ENCODE peak calls at places on chromosomes 1 and 21, in eight cellular contexts. R is HepG2, X is fibroblast of lung, M is endothelial cell of umbilical vein, P is mammary epithelial cell, Z is GM23338, C is PC-9, H is MM.1S. N is an unnamed sample.

GRCh38 chr1:63799810-63800209 is 26.0 kb downstream of the ROR1 start:
- DNase-seq in R (no peak), X (peak), M (no peak), P (no peak), Z (no peak), C (no peak), H (no peak), N (no peak)

GRCh38 chr21:42536601-42537000 is 22.9 kb downstream of the SLC37A1 start:
- DNase-seq in R (no peak), X (no peak), M (no peak), P (no peak), Z (no peak), C (no peak), H (no peak), N (no peak)

GRCh38 chr1:27868932-27869718 is 3.2 kb upstream of the THEMIS2 start:
- DNase-seq in R (no peak), X (no peak), M (peak), P (no peak), Z (no peak), C (no peak), H (peak), N (no peak)

GRCh38 chr1:165697881-165698842 is at the start of gene ALDH9A1:
- DNase-seq in R (peak), X (peak), M (peak), P (peak), Z (peak), C (peak), H (peak), N (peak)

GRCh38 chr1:15719721-15720120 is 16.3 kb upstream of the SLC25A34 start:
- DNase-seq in R (no peak), X (no peak), M (no peak), P (no peak), Z (no peak), C (no peak), H (no peak), N (no peak)

GRCh38 chr21:35084869-35085268 is 35.8 kb upstream of the RUNX1 start:
- DNase-seq in R (no peak), X (peak), M (peak), P (peak), Z (no peak), C (no peak), H (no peak), N (no peak)

GRCh38 chr1:235236128-235236527 is 75.1 kb upstream of the RBM34 start:
- DNase-seq in R (no peak), X (no peak), M (no peak), P (no peak), Z (no peak), C (no peak), H (no peak), N (no peak)

GRCh38 chr1:220808501-220809186 is 21.9 kb downstream of the MTARC1 start:
- DNase-seq in R (no peak), X (no peak), M (no peak), P (peak), Z (no peak), C (no peak), H (no peak), N (no peak)

GRCh38 chr1:226441629-226442028 is 33.7 kb upstream of the PARP1 start:
- DNase-seq in R (no peak), X (no peak), M (no peak), P (no peak), Z (no peak), C (no peak), H (no peak), N (no peak)

GRCh38 chr1:162977944-162978568 is 91.1 kb upstream of the RGS4 start:
- DNase-seq in R (no peak), X (no peak), M (no peak), P (no peak), Z (peak), C (no peak), H (no peak), N (no peak)

GRCh38 chr1:179881642-179882252 is 338 bp upstream of the TOR1AIP1 start:
- DNase-seq in R (peak), X (peak), M (peak), P (no peak), Z (peak), C (no peak), H (no peak), N (no peak)

GRCh38 chr1:87508247-87508646 is 179.6 kb downstream of the LMO4 start:
- DNase-seq in R (no peak), X (peak), M (no peak), P (no peak), Z (no peak), C (no peak), H (no peak), N (no peak)

GRCh38 chr1:115275216-115275615 is 62.8 kb downstream of the NGF start:
- DNase-seq in R (no peak), X (peak), M (peak), P (no peak), Z (peak), C (no peak), H (no peak), N (peak)

GRCh38 chr1:99662581-99663208 is 16.8 kb downstream of the PALMD start:
- DNase-seq in R (no peak), X (peak), M (peak), P (peak), Z (no peak), C (no peak), H (no peak), N (peak)

GRCh38 chr21:42047821-42048613 is 23.1 kb upstream of the UMODL1 start:
- DNase-seq in R (no peak), X (peak), M (peak), P (peak), Z (no peak), C (no peak), H (peak), N (no peak)

GRCh38 chr1:204130989-204131892 is 20.6 kb downstream of the ETNK2 start:
- DNase-seq in R (no peak), X (peak), M (peak), P (peak), Z (peak), C (peak), H (no peak), N (no peak)

GRCh38 chr1:229643996-229644748 is 18.1 kb downstream of the URB2 start:
- DNase-seq in R (no peak), X (peak), M (no peak), P (no peak), Z (no peak), C (no peak), H (no peak), N (no peak)

GRCh38 chr1:20440785-20441200 is 45.2 kb downstream of the CAMK2N1 start:
- DNase-seq in R (peak), X (peak), M (peak), P (peak), Z (peak), C (peak), H (peak), N (peak)

GRCh38 chr1:231240531-231240882 is 505 bp upstream of the GNPAT start:
- DNase-seq in R (no peak), X (peak), M (peak), P (peak), Z (no peak), C (peak), H (no peak), N (peak)

GRCh38 chr1:923131-923990 is at the start of gene SAMD11:
- DNase-seq in R (peak), X (peak), M (peak), P (peak), Z (peak), C (peak), H (peak), N (peak)
- TF ChIP-seq EZH2 in R (peak), X (no peak), M (no peak), P (peak), Z (peak), C (no peak), H (peak), N (peak)

GRCh38 chr1:145946477-145946986 is 11.3 kb downstream of the LIX1L start:
- DNase-seq in R (no peak), X (no peak), M (no peak), P (no peak), Z (no peak), C (no peak), H (no peak), N (no peak)
- TF ChIP-seq CTCF in R (no peak), X (no peak), M (no peak), P (no peak), Z (no peak), C (no peak), H (no peak), N (no peak)

GRCh38 chr1:244862354-244862698 is 2.0 kb downstream of the HNRNPU start:
- DNase-seq in R (no peak), X (no peak), M (no peak), P (peak), Z (no peak), C (no peak), H (peak), N (no peak)
- H2AFZ ChIP-seq in R (no peak), X (no peak), M (no peak), P (no peak), Z (no peak), C (peak), H (no peak), N (no peak)

DNA sequence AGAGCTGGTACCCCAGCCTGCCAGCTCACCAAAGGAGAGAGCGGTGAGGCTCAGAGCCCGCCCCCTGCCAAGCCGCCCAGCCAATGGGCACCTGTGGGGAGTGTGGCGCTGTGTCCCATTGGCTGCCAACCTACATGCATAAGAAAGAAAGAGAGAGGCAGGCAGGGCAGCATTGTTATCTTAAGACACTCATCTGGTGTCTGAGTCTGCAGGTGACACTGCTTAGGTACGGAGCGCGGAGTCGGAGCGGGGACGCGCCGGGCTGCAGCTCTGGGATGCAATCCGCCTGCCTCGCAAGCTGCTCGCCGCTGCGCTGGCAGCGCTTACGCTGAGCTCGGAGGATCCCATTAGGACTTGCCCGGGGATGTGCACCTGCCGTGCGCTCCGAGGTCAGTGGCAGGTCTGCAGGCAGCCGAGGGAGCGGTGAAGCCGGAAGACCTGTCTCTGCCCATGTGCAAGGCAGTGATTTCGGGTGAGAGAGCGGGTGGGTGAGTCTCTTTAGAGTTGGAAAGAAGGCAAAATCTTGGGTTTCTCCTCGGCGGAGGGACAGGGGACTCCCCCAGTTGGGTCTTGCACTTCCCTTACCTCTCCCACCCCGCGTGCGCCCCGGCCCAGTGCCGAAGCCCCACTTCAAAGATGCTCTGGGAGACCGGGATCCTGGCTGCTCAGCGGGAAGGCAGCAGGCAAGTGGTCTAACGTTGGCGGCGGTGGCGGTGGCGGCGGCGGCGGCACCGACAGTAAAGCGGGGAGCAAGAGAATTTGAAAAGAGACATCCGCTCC is at the start of gene BRINP2:
- DNase-seq in R (no peak), X (peak), M (peak), P (peak), Z (peak), C (no peak), H (peak), N (peak)
- TF ChIP-seq EZH2 in R (no peak), X (peak), M (peak), P (peak), Z (peak), C (no peak), H (no peak), N (peak)

GRCh38 chr21:15222711-15223110 is 157.9 kb upstream of the NRIP1 start:
- DNase-seq in R (no peak), X (peak), M (no peak), P (peak), Z (no peak), C (no peak), H (no peak), N (no peak)

GRCh38 chr21:15219866-15220265 is 155.1 kb upstream of the NRIP1 start:
- DNase-seq in R (no peak), X (no peak), M (no peak), P (no peak), Z (no peak), C (no peak), H (no peak), N (no peak)

GRCh38 chr21:15224346-15225086 is 159.7 kb upstream of the NRIP1 start:
- DNase-seq in R (no peak), X (peak), M (no peak), P (peak), Z (no peak), C (peak), H (no peak), N (no peak)

GRCh38 chr21:15221799-15222386 is 157.1 kb upstream of the NRIP1 start:
- DNase-seq in R (peak), X (peak), M (no peak), P (peak), Z (peak), C (peak), H (no peak), N (peak)
- TF ChIP-seq CTCF in R (peak), X (no peak), M (no peak), P (no peak), Z (no peak), C (no peak), H (no peak), N (no peak)

DNA sequence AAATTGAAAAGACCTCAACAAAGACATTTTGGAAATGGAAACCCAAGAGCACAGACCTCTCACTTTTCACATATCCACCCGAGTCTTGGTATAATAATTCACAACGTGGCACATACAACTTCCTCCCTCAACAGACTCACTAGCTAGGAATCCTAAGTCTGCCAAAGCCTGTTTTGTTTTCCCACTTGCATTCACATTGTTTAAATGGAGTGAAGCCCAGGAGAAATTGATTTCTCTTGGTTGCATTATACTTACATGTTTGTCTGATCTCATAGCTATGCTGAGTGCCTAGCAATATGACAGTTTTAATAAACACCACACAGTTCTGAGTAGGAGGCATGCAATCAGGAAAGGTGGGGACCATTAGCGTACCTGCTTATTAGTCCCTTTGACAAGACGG is 348.5 kb upstream of the ADGRL4 start:
- DNase-seq in R (no peak), X (peak), M (peak), P (peak), Z (no peak), C (no peak), H (no peak), N (no peak)
- H2AFZ ChIP-seq in R (no peak), X (no peak), M (peak), P (no peak), Z (peak), C (no peak), H (no peak), N (no peak)

GRCh38 chr1:117652421-117652820 is 46.6 kb downstream of the TENT5C start:
- DNase-seq in R (no peak), X (no peak), M (no peak), P (no peak), Z (no peak), C (no peak), H (no peak), N (no peak)
- TF ChIP-seq EZH2 in R (no peak), X (no peak), M (no peak), P (no peak), Z (no peak), C (no peak), H (no peak), N (no peak)

N was measured in neural progenitor cell.